ENCODE peak calls at places on chromosomes 3 and 15, in six cellular contexts. B is HEK293T, L is HT1080, Q is H54, O is Caki2, V is hypothalamus. A is an unnamed sample.

GRCh38 chr15:96327155-96327741 is 3.3 kb upstream of the NR2F2 start:
- DNase-seq in B (no peak), L (peak; percentile 90), Q (peak; percentile 71), O (peak; percentile 95), V (no peak), A (peak; percentile 91)

GRCh38 chr15:31461375-31461774 is 134.7 kb downstream of the KLF13 start:
- DNase-seq in B (no peak), L (no peak), Q (no peak), O (no peak), V (no peak), A (no peak)

GRCh38 chr3:49333091-49333490 is 6.8 kb downstream of the USP4 start:
- DNase-seq in B (no peak), L (no peak), Q (no peak), O (no peak), V (no peak), A (no peak)

GRCh38 chr3:194685723-194686413 is at the start of gene FAM43A:
- DNase-seq in B (peak; percentile 79), L (peak; percentile 95), Q (peak; percentile 99), O (peak; percentile 92), V (peak; percentile 82), A (peak; percentile 100)

GRCh38 chr15:67039349-67040075 is 25.9 kb upstream of the SMAD3 start:
- DNase-seq in B (no peak), L (no peak), Q (no peak), O (no peak), V (no peak), A (peak; percentile 44)

GRCh38 chr3:50515565-50516047 is 12.2 kb upstream of the CACNA2D2 start:
- DNase-seq in B (peak; percentile 37), L (no peak), Q (no peak), O (peak; percentile 2), V (no peak), A (no peak)

GRCh38 chr15:95287774-95288173 is 1042.7 kb upstream of the NR2F2 start:
- DNase-seq in B (no peak), L (no peak), Q (no peak), O (no peak), V (no peak), A (no peak)

GRCh38 chr3:197540961-197541377 is 14.8 kb downstream of the BDH1 start:
- DNase-seq in B (no peak), L (no peak), Q (no peak), O (no peak), V (no peak), A (peak; percentile 90)

GRCh38 chr15:64928626-64929220 is 17.0 kb downstream of the ANKDD1A start:
- DNase-seq in B (no peak), L (no peak), Q (no peak), O (no peak), V (no peak), A (no peak)

GRCh38 chr3:127783166-127783565 is 39.1 kb downstream of the MGLL start:
- DNase-seq in B (no peak), L (no peak), Q (no peak), O (no peak), V (no peak), A (no peak)

GRCh38 chr3:95926904-95927501 is 887.4 kb upstream of the EPHA6 start:
- DNase-seq in B (no peak), L (no peak), Q (no peak), O (no peak), V (no peak), A (peak; percentile 77)

GRCh38 chr3:141050913-141051632 is at the start of gene SPSB4:
- DNase-seq in B (peak; percentile 87), L (no peak), Q (no peak), O (peak; percentile 93), V (peak; percentile 47), A (peak; percentile 72)

GRCh38 chr15:94021621-94022320 is 209.6 kb upstream of the MCTP2 start:
- DNase-seq in B (no peak), L (no peak), Q (no peak), O (no peak), V (no peak), A (no peak)

GRCh38 chr3:56321383-56321782 is 146.9 kb downstream of the ERC2 start:
- DNase-seq in B (no peak), L (no peak), Q (no peak), O (no peak), V (no peak), A (no peak)

GRCh38 chr15:80174017-80174746 is 21.4 kb downstream of the FAH start:
- DNase-seq in B (no peak), L (no peak), Q (peak; percentile 26), O (no peak), V (no peak), A (peak; percentile 28)

GRCh38 chr3:58471025-58471887 is 20.6 kb upstream of the KCTD6 start:
- DNase-seq in B (peak; percentile 52), L (peak; percentile 98), Q (peak; percentile 76), O (peak; percentile 82), V (no peak), A (peak; percentile 39)

GRCh38 chr3:58009026-58009748 is 965 bp downstream of the FLNB start:
- DNase-seq in B (no peak), L (no peak), Q (no peak), O (no peak), V (peak; percentile 20), A (no peak)

GRCh38 chr3:124761250-124761796 is 31.1 kb downstream of the UMPS start:
- DNase-seq in B (peak; percentile 75), L (peak; percentile 74), Q (peak; percentile 67), O (peak; percentile 61), V (peak; percentile 84), A (peak; percentile 85)

GRCh38 chr3:68088216-68088615 is 433.8 kb upstream of the SUCLG2 start:
- DNase-seq in B (no peak), L (no peak), Q (no peak), O (peak; percentile 57), V (no peak), A (no peak)

GRCh38 chr3:129934234-129935123 is 40.0 kb upstream of the TRH start:
- DNase-seq in B (peak; percentile 70), L (peak; percentile 43), Q (peak; percentile 21), O (peak; percentile 22), V (peak; percentile 46), A (peak; percentile 47)

GRCh38 chr3:86239956-86240355 is 751.0 kb downstream of the VGLL3 start:
- DNase-seq in B (no peak), L (no peak), Q (no peak), O (no peak), V (no peak), A (no peak)

GRCh38 chr15:34472947-34473346 is 35.3 kb upstream of the GOLGA8A start:
- DNase-seq in B (no peak), L (no peak), Q (no peak), O (no peak), V (no peak), A (no peak)

GRCh38 chr15:70762469-70763119 is 764 bp downstream of the UACA start:
- DNase-seq in B (peak; percentile 28), L (peak; percentile 66), Q (no peak), O (peak; percentile 55), V (peak; percentile 40), A (peak; percentile 45)

A was measured in T47D.